ENCODE peak calls at places on chromosome 14, in ten cellular contexts. D, J, O, G, U, Y, C, B, A and H are unnamed samples.

GRCh38 chr14:50954811-50955372 is 10.6 kb upstream of the PYGL start:
- DNase-seq in D (peak; percentile 58), J (peak; percentile 69), O (no peak), G (peak; percentile 67), U (no peak), Y (no peak), C (peak; percentile 67), B (no peak), A (no peak), H (no peak)

GRCh38 chr14:61269321-61270083 is 11.6 kb downstream of the TMEM30B start:
- DNase-seq in D (peak; percentile 65), J (peak; percentile 46), O (peak; percentile 61), G (peak; percentile 73), U (peak; percentile 76), Y (peak; percentile 7), C (peak; percentile 74), B (peak; percentile 77), A (peak; percentile 76), H (no peak)

GRCh38 chr14:69484444-69485113 is at the start of gene PLEKHD1:
- DNase-seq in D (no peak), J (no peak), O (no peak), G (no peak), U (peak; percentile 68), Y (no peak), C (no peak), B (no peak), A (no peak), H (peak; percentile 68)

GRCh38 chr14:79989990-79990389 is 221.3 kb downstream of the DIO2 start:
- DNase-seq in D (no peak), J (no peak), O (no peak), G (no peak), U (no peak), Y (no peak), C (no peak), B (no peak), A (no peak), H (no peak)

GRCh38 chr14:54902521-54903420 is at the start of gene GCH1:
- DNase-seq in D (peak; percentile 52), J (no peak), O (peak; percentile 65), G (peak; percentile 79), U (peak; percentile 93), Y (peak; percentile 30), C (peak; percentile 68), B (peak; percentile 73), A (peak; percentile 78), H (peak; percentile 91)

GRCh38 chr14:105053421-105053820 is 11.8 kb downstream of the GPR132 start:
- DNase-seq in D (no peak), J (no peak), O (no peak), G (no peak), U (peak; percentile 71), Y (no peak), C (no peak), B (no peak), A (no peak), H (no peak)

GRCh38 chr14:39396448-39396847 is 35.8 kb downstream of the FBXO33 start:
- DNase-seq in D (no peak), J (no peak), O (no peak), G (peak; percentile 15), U (no peak), Y (no peak), C (no peak), B (no peak), A (no peak), H (no peak)

GRCh38 chr14:24432259-24433131 is 2.7 kb downstream of the KHNYN start:
- DNase-seq in D (no peak), J (no peak), O (no peak), G (no peak), U (no peak), Y (no peak), C (no peak), B (no peak), A (peak; percentile 39), H (no peak)

GRCh38 chr14:95474486-95474885 is 42.0 kb downstream of the SYNE3 start:
- DNase-seq in D (no peak), J (no peak), O (no peak), G (no peak), U (no peak), Y (no peak), C (no peak), B (no peak), A (no peak), H (no peak)

GRCh38 chr14:104650057-104650980 is 39.1 kb upstream of the INF2 start:
- DNase-seq in D (no peak), J (peak; percentile 11), O (peak; percentile 59), G (peak; percentile 63), U (peak; percentile 91), Y (peak; percentile 60), C (peak; percentile 56), B (peak; percentile 71), A (no peak), H (no peak)

GRCh38 chr14:33332497-33332896 is 393.8 kb downstream of the NPAS3 start:
- DNase-seq in D (no peak), J (no peak), O (no peak), G (no peak), U (no peak), Y (peak; percentile 67), C (no peak), B (no peak), A (no peak), H (no peak)

GRCh38 chr14:50396636-50397460 is at the start of gene CDKL1:
- DNase-seq in D (peak; percentile 66), J (peak; percentile 70), O (peak; percentile 30), G (peak; percentile 85), U (peak; percentile 74), Y (peak; percentile 66), C (peak; percentile 74), B (peak; percentile 78), A (peak; percentile 43), H (peak; percentile 86)

GRCh38 chr14:68824517-68825347 is 31.9 kb upstream of the ZFP36L1 start:
- DNase-seq in D (peak; percentile 52), J (peak; percentile 60), O (no peak), G (peak; percentile 72), U (peak; percentile 82), Y (peak; percentile 67), C (peak; percentile 81), B (peak; percentile 92), A (no peak), H (peak; percentile 90)

GRCh38 chr14:103126873-103127304 is 3.6 kb downstream of the TNFAIP2 start:
- DNase-seq in D (no peak), J (no peak), O (no peak), G (no peak), U (peak; percentile 91), Y (no peak), C (no peak), B (peak; percentile 64), A (no peak), H (no peak)

GRCh38 chr14:26707234-26707633 is 109.4 kb upstream of the NOVA1 start:
- DNase-seq in D (no peak), J (no peak), O (no peak), G (no peak), U (no peak), Y (no peak), C (no peak), B (no peak), A (no peak), H (no peak)

GRCh38 chr14:55705651-55706340 is 125.8 kb downstream of the KTN1 start:
- DNase-seq in D (no peak), J (no peak), O (no peak), G (no peak), U (peak; percentile 72), Y (no peak), C (no peak), B (no peak), A (no peak), H (no peak)

GRCh38 chr14:96098309-96098998 is 59.3 kb downstream of the C14orf132 start:
- DNase-seq in D (no peak), J (peak; percentile 70), O (no peak), G (peak; percentile 76), U (peak; percentile 85), Y (peak; percentile 53), C (peak; percentile 49), B (no peak), A (no peak), H (no peak)

GRCh38 chr14:102928412-102929348 is 6.2 kb downstream of the AMN start:
- DNase-seq in D (peak; percentile 51), J (no peak), O (peak; percentile 61), G (peak; percentile 48), U (peak; percentile 85), Y (no peak), C (no peak), B (no peak), A (peak; percentile 83), H (no peak)

GRCh38 chr14:104403421-104404220 is 175.9 kb upstream of the C14orf180 start:
- DNase-seq in D (no peak), J (no peak), O (no peak), G (no peak), U (no peak), Y (no peak), C (no peak), B (no peak), A (no peak), H (peak; percentile 53)

GRCh38 chr14:81169711-81170103 is 51.1 kb downstream of the GTF2A1 start:
- DNase-seq in D (peak; percentile 39), J (no peak), O (no peak), G (peak; percentile 14), U (peak; percentile 52), Y (peak; percentile 51), C (peak; percentile 5), B (peak; percentile 86), A (no peak), H (peak; percentile 84)

GRCh38 chr14:75450381-75451276 is 22.8 kb downstream of the JDP2 start:
- DNase-seq in D (no peak), J (no peak), O (no peak), G (no peak), U (no peak), Y (no peak), C (peak; percentile 18), B (peak; percentile 82), A (no peak), H (no peak)

GRCh38 chr14:49975286-49975685 is 82.4 kb downstream of the ARF6 start:
- DNase-seq in D (no peak), J (peak; percentile 93), O (no peak), G (peak; percentile 96), U (no peak), Y (no peak), C (peak; percentile 87), B (no peak), A (no peak), H (no peak)

GRCh38 chr14:52473557-52473956 is 78.7 kb downstream of the TXNDC16 start:
- DNase-seq in D (peak; percentile 25), J (peak; percentile 21), O (no peak), G (peak; percentile 46), U (no peak), Y (no peak), C (peak; percentile 49), B (no peak), A (no peak), H (no peak)

GRCh38 chr14:39015360-39015961 is 87.6 kb downstream of the SEC23A start:
- DNase-seq in D (peak; percentile 70), J (peak; percentile 9), O (no peak), G (peak; percentile 66), U (peak; percentile 43), Y (peak; percentile 7), C (peak; percentile 47), B (no peak), A (no peak), H (no peak)

GRCh38 chr14:23068792-23069412 is 11.6 kb upstream of the CDH24 start:
- DNase-seq in D (no peak), J (peak; percentile 93), O (peak; percentile 70), G (peak; percentile 95), U (peak; percentile 86), Y (no peak), C (peak; percentile 90), B (peak; percentile 70), A (peak; percentile 81), H (no peak)

GRCh38 chr14:74514471-74514932 is 20.9 kb downstream of the ISCA2 start:
- DNase-seq in D (peak; percentile 46), J (no peak), O (no peak), G (peak; percentile 86), U (no peak), Y (no peak), C (no peak), B (peak; percentile 25), A (no peak), H (peak; percentile 75)

GRCh38 chr14:90061849-90062794 is at the start of gene KCNK13:
- DNase-seq in D (no peak), J (no peak), O (no peak), G (peak; percentile 4), U (peak; percentile 73), Y (no peak), C (no peak), B (peak; percentile 31), A (no peak), H (no peak)

GRCh38 chr14:22822619-22823551 is 6.8 kb upstream of the MRPL52 start:
- DNase-seq in D (peak; percentile 47), J (peak; percentile 65), O (peak; percentile 60), G (peak; percentile 89), U (peak; percentile 88), Y (peak; percentile 55), C (peak; percentile 79), B (peak; percentile 79), A (peak; percentile 70), H (no peak)